ENCODE peak calls at places on chromosomes 12 and 14, in ten cellular contexts. One of them, this sample, is unnamed.

GRCh38 chr12:39605996-39606395 is 13.6 kb downstream of the ABCD2 start:
- DNase-seq in body of pancreas: no peak
- DNase-seq in CD8-positive, alpha-beta T cell: no peak
- DNase-seq in NT2/D1: no peak
- DNase-seq in sigmoid colon: no peak
- DNase-seq in fibroblast of the aortic adventitia: no peak
- DNase-seq in BJ: no peak
- DNase-seq in colonic mucosa: no peak
- DNase-seq in lung: no peak
- DNase-seq in brain microvascular endothelial cell: peak; percentile 60
- DNase-seq in this sample: no peak

GRCh38 chr12:1474567-1475153 is 119.7 kb downstream of the FBXL14 start:
- DNase-seq in body of pancreas: no peak
- DNase-seq in CD8-positive, alpha-beta T cell: no peak
- DNase-seq in NT2/D1: peak; percentile 78
- DNase-seq in sigmoid colon: no peak
- DNase-seq in fibroblast of the aortic adventitia: peak; percentile 92
- DNase-seq in BJ: peak; percentile 55
- DNase-seq in colonic mucosa: no peak
- DNase-seq in lung: no peak
- DNase-seq in brain microvascular endothelial cell: peak; percentile 91
- DNase-seq in this sample: peak; percentile 91

GRCh38 chr12:6069452-6070093 is 54.9 kb downstream of the VWF start:
- DNase-seq in body of pancreas: peak; percentile 55
- DNase-seq in CD8-positive, alpha-beta T cell: no peak
- DNase-seq in NT2/D1: no peak
- DNase-seq in sigmoid colon: no peak
- DNase-seq in fibroblast of the aortic adventitia: peak; percentile 85
- DNase-seq in BJ: peak; percentile 89
- DNase-seq in colonic mucosa: no peak
- DNase-seq in lung: peak; percentile 45
- DNase-seq in brain microvascular endothelial cell: peak; percentile 92
- DNase-seq in this sample: peak; percentile 96

GRCh38 chr12:110790301-110790700 is 47.6 kb upstream of the PPP1CC start:
- DNase-seq in body of pancreas: peak; percentile 3
- DNase-seq in CD8-positive, alpha-beta T cell: no peak
- DNase-seq in NT2/D1: no peak
- DNase-seq in sigmoid colon: no peak
- DNase-seq in fibroblast of the aortic adventitia: peak; percentile 52
- DNase-seq in BJ: no peak
- DNase-seq in colonic mucosa: no peak
- DNase-seq in lung: no peak
- DNase-seq in brain microvascular endothelial cell: no peak
- DNase-seq in this sample: no peak

GRCh38 chr12:2301531-2302461 is 249.0 kb downstream of the CACNA1C start:
- DNase-seq in body of pancreas: no peak
- DNase-seq in CD8-positive, alpha-beta T cell: no peak
- DNase-seq in NT2/D1: no peak
- DNase-seq in sigmoid colon: peak; percentile 73
- DNase-seq in fibroblast of the aortic adventitia: peak; percentile 77
- DNase-seq in BJ: peak; percentile 86
- DNase-seq in colonic mucosa: no peak
- DNase-seq in lung: no peak
- DNase-seq in brain microvascular endothelial cell: no peak
- DNase-seq in this sample: no peak

GRCh38 chr12:131113562-131113961 is 159.9 kb downstream of the ADGRD1 start:
- DNase-seq in body of pancreas: no peak
- DNase-seq in CD8-positive, alpha-beta T cell: no peak
- DNase-seq in NT2/D1: no peak
- DNase-seq in sigmoid colon: peak; percentile 55
- DNase-seq in fibroblast of the aortic adventitia: no peak
- DNase-seq in BJ: no peak
- DNase-seq in colonic mucosa: no peak
- DNase-seq in lung: no peak
- DNase-seq in brain microvascular endothelial cell: no peak
- DNase-seq in this sample: no peak

GRCh38 chr12:26800858-26801257 is 32.1 kb downstream of the ITPR2 start:
- DNase-seq in body of pancreas: no peak
- DNase-seq in CD8-positive, alpha-beta T cell: no peak
- DNase-seq in NT2/D1: no peak
- DNase-seq in sigmoid colon: no peak
- DNase-seq in fibroblast of the aortic adventitia: no peak
- DNase-seq in BJ: no peak
- DNase-seq in colonic mucosa: no peak
- DNase-seq in lung: no peak
- DNase-seq in brain microvascular endothelial cell: no peak
- DNase-seq in this sample: no peak

GRCh38 chr12:44835641-44836379 is 40.3 kb downstream of the NELL2 start:
- DNase-seq in body of pancreas: peak; percentile 14
- DNase-seq in CD8-positive, alpha-beta T cell: no peak
- DNase-seq in NT2/D1: no peak
- DNase-seq in sigmoid colon: no peak
- DNase-seq in fibroblast of the aortic adventitia: no peak
- DNase-seq in BJ: no peak
- DNase-seq in colonic mucosa: no peak
- DNase-seq in lung: no peak
- DNase-seq in brain microvascular endothelial cell: no peak
- DNase-seq in this sample: no peak

GRCh38 chr12:94614288-94614721 is 36.1 kb downstream of the TMCC3 start:
- DNase-seq in body of pancreas: no peak
- DNase-seq in CD8-positive, alpha-beta T cell: no peak
- DNase-seq in NT2/D1: peak; percentile 89
- DNase-seq in sigmoid colon: no peak
- DNase-seq in fibroblast of the aortic adventitia: peak; percentile 14
- DNase-seq in BJ: no peak
- DNase-seq in colonic mucosa: no peak
- DNase-seq in lung: no peak
- DNase-seq in brain microvascular endothelial cell: no peak
- DNase-seq in this sample: peak; percentile 62

GRCh38 chr14:75648066-75648838 is 12.4 kb downstream of the ERG28 start:
- DNase-seq in body of pancreas: peak; percentile 87
- DNase-seq in CD8-positive, alpha-beta T cell: no peak
- DNase-seq in NT2/D1: no peak
- DNase-seq in sigmoid colon: peak; percentile 68
- DNase-seq in fibroblast of the aortic adventitia: peak; percentile 90
- DNase-seq in BJ: peak; percentile 65
- DNase-seq in colonic mucosa: no peak
- DNase-seq in lung: peak; percentile 67
- DNase-seq in brain microvascular endothelial cell: peak; percentile 98
- DNase-seq in this sample: peak; percentile 99

GRCh38 chr14:101731187-101732080 is 30.1 kb upstream of the PPP2R5C start:
- DNase-seq in body of pancreas: peak; percentile 92
- DNase-seq in CD8-positive, alpha-beta T cell: peak; percentile 82
- DNase-seq in NT2/D1: no peak
- DNase-seq in sigmoid colon: peak; percentile 77
- DNase-seq in fibroblast of the aortic adventitia: peak; percentile 51
- DNase-seq in BJ: no peak
- DNase-seq in colonic mucosa: peak; percentile 92
- DNase-seq in lung: peak; percentile 88
- DNase-seq in brain microvascular endothelial cell: peak; percentile 64
- DNase-seq in this sample: peak; percentile 37

GRCh38 chr14:66099931-66100330 is 386.2 kb upstream of the CCDC196 start:
- DNase-seq in body of pancreas: no peak
- DNase-seq in CD8-positive, alpha-beta T cell: no peak
- DNase-seq in NT2/D1: no peak
- DNase-seq in sigmoid colon: no peak
- DNase-seq in fibroblast of the aortic adventitia: no peak
- DNase-seq in BJ: no peak
- DNase-seq in colonic mucosa: no peak
- DNase-seq in lung: no peak
- DNase-seq in brain microvascular endothelial cell: no peak
- DNase-seq in this sample: no peak

GRCh38 chr12:47079894-47080724 is at the start of gene AMIGO2:
- DNase-seq in body of pancreas: peak; percentile 46
- DNase-seq in CD8-positive, alpha-beta T cell: peak; percentile 41
- DNase-seq in NT2/D1: no peak
- DNase-seq in sigmoid colon: peak; percentile 83
- DNase-seq in fibroblast of the aortic adventitia: peak; percentile 73
- DNase-seq in BJ: no peak
- DNase-seq in colonic mucosa: peak; percentile 40
- DNase-seq in lung: peak; percentile 59
- DNase-seq in brain microvascular endothelial cell: peak; percentile 61
- DNase-seq in this sample: no peak

GRCh38 chr12:26636710-26637328 is 196.2 kb downstream of the ITPR2 start:
- DNase-seq in body of pancreas: no peak
- DNase-seq in CD8-positive, alpha-beta T cell: no peak
- DNase-seq in NT2/D1: no peak
- DNase-seq in sigmoid colon: no peak
- DNase-seq in fibroblast of the aortic adventitia: peak; percentile 69
- DNase-seq in BJ: no peak
- DNase-seq in colonic mucosa: no peak
- DNase-seq in lung: no peak
- DNase-seq in brain microvascular endothelial cell: peak; percentile 81
- DNase-seq in this sample: no peak

GRCh38 chr12:75478395-75478794 is 2.2 kb upstream of the GLIPR1 start:
- DNase-seq in body of pancreas: peak; percentile 25
- DNase-seq in CD8-positive, alpha-beta T cell: no peak
- DNase-seq in NT2/D1: no peak
- DNase-seq in sigmoid colon: no peak
- DNase-seq in fibroblast of the aortic adventitia: peak; percentile 84
- DNase-seq in BJ: no peak
- DNase-seq in colonic mucosa: no peak
- DNase-seq in lung: no peak
- DNase-seq in brain microvascular endothelial cell: peak; percentile 63
- DNase-seq in this sample: peak; percentile 49

GRCh38 chr14:98909251-98909944 is 362.6 kb downstream of the BCL11B start:
- DNase-seq in body of pancreas: peak; percentile 18
- DNase-seq in CD8-positive, alpha-beta T cell: no peak
- DNase-seq in NT2/D1: no peak
- DNase-seq in sigmoid colon: no peak
- DNase-seq in fibroblast of the aortic adventitia: no peak
- DNase-seq in BJ: no peak
- DNase-seq in colonic mucosa: no peak
- DNase-seq in lung: no peak
- DNase-seq in brain microvascular endothelial cell: peak; percentile 47
- DNase-seq in this sample: no peak

DNA sequence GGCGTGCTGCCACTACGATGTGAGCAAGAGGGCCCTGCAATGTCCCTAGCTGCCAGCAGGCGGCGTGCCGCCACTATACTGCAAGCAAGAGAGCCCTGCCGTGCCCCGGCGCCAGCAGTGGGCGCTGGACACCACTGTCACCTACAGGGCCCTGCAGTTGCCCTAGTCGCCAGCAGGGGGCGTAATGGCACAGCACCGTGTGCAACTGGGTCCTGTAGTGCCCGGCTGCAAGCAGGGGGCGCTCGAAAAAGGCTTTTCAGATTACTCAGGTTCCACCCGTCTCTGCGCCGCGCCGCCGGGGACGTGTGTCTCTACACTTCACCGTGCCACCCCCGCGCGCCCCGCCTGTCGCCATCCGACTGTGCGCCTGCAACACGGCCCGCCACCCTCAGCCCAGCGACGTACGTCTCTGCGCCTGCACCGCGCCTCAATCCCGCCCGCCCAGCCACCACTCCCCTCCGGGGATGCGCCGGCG is 1356.9 kb downstream of the TMEM121 start:
- DNase-seq in body of pancreas: no peak
- DNase-seq in CD8-positive, alpha-beta T cell: no peak
- DNase-seq in NT2/D1: no peak
- DNase-seq in sigmoid colon: no peak
- DNase-seq in fibroblast of the aortic adventitia: no peak
- DNase-seq in BJ: no peak
- DNase-seq in colonic mucosa: no peak
- DNase-seq in lung: no peak
- DNase-seq in brain microvascular endothelial cell: no peak
- DNase-seq in this sample: no peak
- H3K4me3 ChIP-seq in body of pancreas: no peak overlapping the region
- H3K4me3 ChIP-seq in CD8-positive, alpha-beta T cell: no peak overlapping the region
- H3K4me3 ChIP-seq in NT2/D1: no peak overlapping the region
- H3K4me3 ChIP-seq in sigmoid colon: no peak overlapping the region
- H3K4me3 ChIP-seq in fibroblast of the aortic adventitia: no peak overlapping the region
- H3K4me3 ChIP-seq in BJ: no peak overlapping the region
- H3K4me3 ChIP-seq in colonic mucosa: no peak overlapping the region
- H3K4me3 ChIP-seq in lung: no peak overlapping the region
- H3K4me3 ChIP-seq in brain microvascular endothelial cell: no peak overlapping the region
- H3K4me3 ChIP-seq in this sample: no peak overlapping the region

GRCh38 chr12:133026996-133027395 is 10.3 kb upstream of the ZNF84 start:
- DNase-seq in body of pancreas: no peak
- DNase-seq in CD8-positive, alpha-beta T cell: no peak
- DNase-seq in NT2/D1: no peak
- DNase-seq in sigmoid colon: no peak
- DNase-seq in fibroblast of the aortic adventitia: no peak
- DNase-seq in BJ: no peak
- DNase-seq in colonic mucosa: no peak
- DNase-seq in lung: no peak
- DNase-seq in brain microvascular endothelial cell: no peak
- DNase-seq in this sample: no peak
- H3K4me3 ChIP-seq in body of pancreas: no peak overlapping the region
- H3K4me3 ChIP-seq in CD8-positive, alpha-beta T cell: no peak overlapping the region
- H3K4me3 ChIP-seq in NT2/D1: no peak overlapping the region
- H3K4me3 ChIP-seq in sigmoid colon: no peak overlapping the region
- H3K4me3 ChIP-seq in fibroblast of the aortic adventitia: no peak overlapping the region
- H3K4me3 ChIP-seq in BJ: no peak overlapping the region
- H3K4me3 ChIP-seq in colonic mucosa: no peak overlapping the region
- H3K4me3 ChIP-seq in lung: no peak overlapping the region
- H3K4me3 ChIP-seq in brain microvascular endothelial cell: no peak overlapping the region
- H3K4me3 ChIP-seq in this sample: no peak overlapping the region

DNA sequence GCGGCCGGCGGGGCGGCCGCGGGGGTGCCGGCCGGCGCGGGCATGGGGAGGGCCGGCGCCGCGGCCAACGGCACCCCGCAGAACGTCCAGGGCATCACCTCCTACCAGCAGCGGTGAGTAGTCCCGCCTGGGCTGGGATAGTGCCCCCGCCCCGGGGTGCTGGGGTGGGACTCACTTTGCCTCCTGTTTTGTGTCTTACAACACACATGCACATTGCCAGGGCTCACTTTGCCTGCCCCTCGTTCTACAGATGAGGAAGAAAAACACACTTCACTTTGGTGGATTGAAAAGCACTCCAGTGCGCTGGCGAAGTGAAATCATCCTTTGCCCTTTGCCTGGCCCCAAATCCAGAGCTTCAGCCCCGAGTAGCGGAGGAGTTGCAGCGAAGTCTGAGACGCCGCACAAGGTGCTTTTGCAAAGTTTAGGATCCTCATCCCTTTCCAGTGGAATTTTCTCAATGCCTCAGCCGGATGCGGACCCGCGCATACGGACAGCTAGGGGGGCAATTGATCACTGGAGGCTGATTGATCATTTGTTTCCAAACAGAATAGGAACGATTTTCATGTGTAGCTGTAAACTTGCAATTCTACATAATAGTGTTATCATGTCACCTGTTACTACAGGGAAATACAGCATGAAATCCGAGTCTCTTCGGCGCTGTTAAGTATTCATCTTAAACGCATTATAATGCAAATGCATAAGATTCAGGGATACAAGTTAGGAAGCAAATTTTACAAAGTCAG is 3.6 kb upstream of the NPAS3 start:
- DNase-seq in body of pancreas: no peak
- DNase-seq in CD8-positive, alpha-beta T cell: no peak
- DNase-seq in NT2/D1: no peak
- DNase-seq in sigmoid colon: peak; percentile 68
- DNase-seq in fibroblast of the aortic adventitia: no peak
- DNase-seq in BJ: no peak
- DNase-seq in colonic mucosa: no peak
- DNase-seq in lung: no peak
- DNase-seq in brain microvascular endothelial cell: no peak
- DNase-seq in this sample: no peak
- H3K4me3 ChIP-seq in body of pancreas: no peak overlapping the region
- H3K4me3 ChIP-seq in CD8-positive, alpha-beta T cell: no peak overlapping the region
- H3K4me3 ChIP-seq in NT2/D1: peak overlapping the region; percentile 36
- H3K4me3 ChIP-seq in sigmoid colon: peak overlapping the region; percentile 56
- H3K4me3 ChIP-seq in fibroblast of the aortic adventitia: peak overlapping the region; percentile 40
- H3K4me3 ChIP-seq in BJ: peak overlapping the region; percentile 10
- H3K4me3 ChIP-seq in colonic mucosa: no peak overlapping the region
- H3K4me3 ChIP-seq in lung: no peak overlapping the region
- H3K4me3 ChIP-seq in brain microvascular endothelial cell: peak overlapping the region; percentile 43
- H3K4me3 ChIP-seq in this sample: peak overlapping the region; percentile 53

GRCh38 chr14:104699426-104699748 is 10.0 kb downstream of the INF2 start:
- DNase-seq in body of pancreas: no peak
- DNase-seq in CD8-positive, alpha-beta T cell: no peak
- DNase-seq in NT2/D1: no peak
- DNase-seq in sigmoid colon: no peak
- DNase-seq in fibroblast of the aortic adventitia: no peak
- DNase-seq in BJ: no peak
- DNase-seq in colonic mucosa: no peak
- DNase-seq in lung: no peak
- DNase-seq in brain microvascular endothelial cell: no peak
- DNase-seq in this sample: no peak
- H3K4me3 ChIP-seq in body of pancreas: no peak overlapping the region
- H3K4me3 ChIP-seq in CD8-positive, alpha-beta T cell: no peak overlapping the region
- H3K4me3 ChIP-seq in NT2/D1: no peak overlapping the region
- H3K4me3 ChIP-seq in sigmoid colon: peak overlapping the region; percentile 6
- H3K4me3 ChIP-seq in fibroblast of the aortic adventitia: no peak overlapping the region
- H3K4me3 ChIP-seq in BJ: no peak overlapping the region
- H3K4me3 ChIP-seq in colonic mucosa: no peak overlapping the region
- H3K4me3 ChIP-seq in lung: no peak overlapping the region
- H3K4me3 ChIP-seq in brain microvascular endothelial cell: no peak overlapping the region
- H3K4me3 ChIP-seq in this sample: no peak overlapping the region

This sample was measured in skeletal muscle cell.